ENCODE peak calls at places on chromosomes 6 and 20, in seven cellular contexts. T, J, D, L, N, U and W are unnamed samples.

GRCh38 chr20:7716286-7716972 is 223.8 kb downstream of the HAO1 start:
- DNase-seq in T (no peak), J (no peak), D (no peak), L (no peak), N (no peak), U (no peak), W (no peak)

GRCh38 chr6:82396964-82397761 is 33.5 kb downstream of the TPBG start:
- DNase-seq in T (no peak), J (no peak), D (no peak), L (no peak), N (no peak), U (no peak), W (no peak)

GRCh38 chr6:84953401-84953800 is 189.0 kb upstream of the TBX18 start:
- DNase-seq in T (no peak), J (no peak), D (no peak), L (no peak), N (no peak), U (no peak), W (peak)

GRCh38 chr6:90860822-90861601 is 274.1 kb upstream of the MAP3K7 start:
- DNase-seq in T (no peak), J (peak), D (no peak), L (no peak), N (no peak), U (no peak), W (no peak)

GRCh38 chr6:89298680-89299450 is 16.2 kb downstream of the GABRR2 start:
- DNase-seq in T (no peak), J (no peak), D (no peak), L (peak), N (peak), U (no peak), W (no peak)

GRCh38 chr6:31171931-31172882 is 1.7 kb upstream of the POU5F1 start:
- DNase-seq in T (no peak), J (no peak), D (no peak), L (no peak), N (no peak), U (no peak), W (no peak)

GRCh38 chr6:13800615-13801014 is 13.7 kb downstream of the MCUR1 start:
- DNase-seq in T (no peak), J (no peak), D (no peak), L (no peak), N (no peak), U (no peak), W (no peak)

GRCh38 chr6:33209856-33210255 is 1.6 kb downstream of the RING1 start:
- DNase-seq in T (no peak), J (no peak), D (no peak), L (no peak), N (no peak), U (no peak), W (no peak)

GRCh38 chr6:43940071-43940392 is 170.0 kb downstream of the VEGFA start:
- DNase-seq in T (no peak), J (no peak), D (no peak), L (no peak), N (no peak), U (no peak), W (no peak)

GRCh38 chr6:151370509-151371078 is 20.8 kb downstream of the ZBTB2 start:
- DNase-seq in T (no peak), J (no peak), D (no peak), L (no peak), N (no peak), U (no peak), W (no peak)

GRCh38 chr6:5478380-5478779 is 217.1 kb downstream of the FARS2 start:
- DNase-seq in T (no peak), J (no peak), D (no peak), L (no peak), N (no peak), U (no peak), W (peak)

GRCh38 chr20:9035129-9035528 is 33.8 kb upstream of the PLCB4 start:
- DNase-seq in T (no peak), J (no peak), D (no peak), L (no peak), N (no peak), U (no peak), W (no peak)

GRCh38 chr20:10619427-10619826 is 54.4 kb downstream of the JAG1 start:
- DNase-seq in T (no peak), J (no peak), D (no peak), L (no peak), N (no peak), U (no peak), W (no peak)

GRCh38 chr6:138652824-138653223 is 120.7 kb upstream of the CCDC28A start:
- DNase-seq in T (no peak), J (no peak), D (no peak), L (no peak), N (no peak), U (no peak), W (no peak)

GRCh38 chr6:11675610-11676009 is 103.0 kb downstream of the ADTRP start:
- DNase-seq in T (no peak), J (no peak), D (no peak), L (no peak), N (no peak), U (no peak), W (no peak)

GRCh38 chr20:17569616-17570346 is at the start of gene DSTN:
- DNase-seq in T (peak), J (peak), D (peak), L (peak), N (peak), U (peak), W (peak)

GRCh38 chr6:33794910-33795615 is 6.1 kb upstream of the LEMD2 start:
- DNase-seq in T (no peak), J (peak), D (no peak), L (no peak), N (no peak), U (peak), W (no peak)

GRCh38 chr20:43662943-43663655 is 3.8 kb upstream of the MYBL2 start:
- DNase-seq in T (no peak), J (peak), D (no peak), L (no peak), N (no peak), U (no peak), W (no peak)

GRCh38 chr6:41036188-41036587 is 2.8 kb downstream of the UNC5CL start:
- DNase-seq in T (no peak), J (no peak), D (no peak), L (no peak), N (no peak), U (no peak), W (no peak)

GRCh38 chr6:107179004-107179403 is 63.7 kb upstream of the BEND3 start:
- DNase-seq in T (peak), J (peak), D (no peak), L (no peak), N (no peak), U (no peak), W (no peak)

GRCh38 chr6:47019941-47020340 is 22.2 kb downstream of the ADGRF1 start:
- DNase-seq in T (no peak), J (no peak), D (no peak), L (no peak), N (no peak), U (no peak), W (no peak)

GRCh38 chr6:29723666-29724588 is 693 bp downstream of the HLA-F start:
- DNase-seq in T (no peak), J (no peak), D (peak), L (peak), N (peak), U (peak), W (no peak)

GRCh38 chr20:3744806-3745685 is 12.6 kb downstream of the HSPA12B start:
- DNase-seq in T (peak), J (peak), D (peak), L (no peak), N (peak), U (peak), W (no peak)

GRCh38 chr6:83767033-83767432 is 58.1 kb upstream of the SNAP91 start:
- DNase-seq in T (no peak), J (no peak), D (no peak), L (no peak), N (no peak), U (no peak), W (no peak)

GRCh38 chr6:99514089-99514488 is 1.1 kb downstream of the USP45 start:
- DNase-seq in T (no peak), J (no peak), D (no peak), L (no peak), N (no peak), U (no peak), W (peak)

GRCh38 chr6:34912715-34913464 is 23.8 kb downstream of the ANKS1A start:
- DNase-seq in T (no peak), J (no peak), D (peak), L (peak), N (peak), U (no peak), W (no peak)

GRCh38 chr6:72522735-72523141 is 99.1 kb upstream of the KCNQ5 start:
- DNase-seq in T (no peak), J (peak), D (no peak), L (peak), N (peak), U (no peak), W (peak)

GRCh38 chr6:8499540-8499939 is 64.2 kb upstream of the SLC35B3 start:
- DNase-seq in T (peak), J (peak), D (no peak), L (no peak), N (no peak), U (no peak), W (no peak)

GRCh38 chr6:155399062-155399746 is 56.4 kb downstream of the NOX3 start:
- DNase-seq in T (no peak), J (peak), D (no peak), L (no peak), N (no peak), U (no peak), W (no peak)

GRCh38 chr6:6781172-6781876 is 192.8 kb downstream of the LY86 start:
- DNase-seq in T (no peak), J (no peak), D (no peak), L (no peak), N (no peak), U (no peak), W (no peak)

GRCh38 chr6:149884617-149885016 is 13.3 kb downstream of the RAET1E start:
- DNase-seq in T (no peak), J (no peak), D (no peak), L (no peak), N (no peak), U (no peak), W (no peak)

GRCh38 chr6:46491789-46492547 is 719 bp upstream of the RCAN2 start:
- DNase-seq in T (peak), J (peak), D (no peak), L (peak), N (no peak), U (peak), W (no peak)

GRCh38 chr6:169847773-169848380 is 96.5 kb downstream of the ERMARD start:
- DNase-seq in T (no peak), J (no peak), D (no peak), L (no peak), N (no peak), U (no peak), W (no peak)

GRCh38 chr6:53922571-53922981 is 127.8 kb downstream of the LRRC1 start:
- DNase-seq in T (no peak), J (peak), D (no peak), L (no peak), N (no peak), U (no peak), W (no peak)

GRCh38 chr20:63898882-63899558 is 4.1 kb downstream of the DNAJC5 start:
- DNase-seq in T (no peak), J (no peak), D (no peak), L (no peak), N (no peak), U (no peak), W (no peak)

GRCh38 chr20:64106981-64107735 is at the start of gene NPBWR2:
- DNase-seq in T (no peak), J (no peak), D (peak), L (peak), N (peak), U (peak), W (peak)

GRCh38 chr6:133646021-133646682 is 242.8 kb upstream of the TCF21 start:
- DNase-seq in T (no peak), J (no peak), D (no peak), L (no peak), N (no peak), U (no peak), W (no peak)

GRCh38 chr6:138218449-138218848 is at the start of gene PBOV1:
- DNase-seq in T (no peak), J (no peak), D (no peak), L (no peak), N (no peak), U (no peak), W (no peak)

GRCh38 chr6:74735304-74735703 is 470.5 kb downstream of the COL12A1 start:
- DNase-seq in T (no peak), J (no peak), D (no peak), L (no peak), N (no peak), U (no peak), W (no peak)